ENCODE peak calls at places on chromosome 15, in five cellular contexts. One of them, this sample, is unnamed.

GRCh38 chr15:40493089-40493840 is 22.5 kb downstream of the CHST14 start:
- DNase-seq in astrocyte: peak; percentile 49
- DNase-seq in brain microvascular endothelial cell: no peak
- DNase-seq in heart right ventricle: no peak
- DNase-seq in stomach: no peak
- DNase-seq in this sample: peak; percentile 55

GRCh38 chr15:51382787-51383186 is 41.3 kb downstream of the GLDN start:
- DNase-seq in astrocyte: peak; percentile 20
- DNase-seq in brain microvascular endothelial cell: peak; percentile 61
- DNase-seq in heart right ventricle: no peak
- DNase-seq in stomach: no peak
- DNase-seq in this sample: peak; percentile 53

GRCh38 chr15:84714816-84715215 is 1.1 kb downstream of the SEC11A start:
- DNase-seq in astrocyte: no peak
- DNase-seq in brain microvascular endothelial cell: no peak
- DNase-seq in heart right ventricle: no peak
- DNase-seq in stomach: no peak
- DNase-seq in this sample: no peak

GRCh38 chr15:49155834-49156627 is 632 bp upstream of the COPS2 start:
- DNase-seq in astrocyte: peak; percentile 32
- DNase-seq in brain microvascular endothelial cell: peak; percentile 42
- DNase-seq in heart right ventricle: no peak
- DNase-seq in stomach: no peak
- DNase-seq in this sample: peak; percentile 21

GRCh38 chr15:34782901-34783300 is 12.4 kb downstream of the ACTC1 start:
- DNase-seq in astrocyte: no peak
- DNase-seq in brain microvascular endothelial cell: no peak
- DNase-seq in heart right ventricle: no peak
- DNase-seq in stomach: no peak
- DNase-seq in this sample: peak; percentile 36

GRCh38 chr15:31049682-31050606 is 51.6 kb downstream of the TRPM1 start:
- DNase-seq in astrocyte: no peak
- DNase-seq in brain microvascular endothelial cell: no peak
- DNase-seq in heart right ventricle: no peak
- DNase-seq in stomach: no peak
- DNase-seq in this sample: no peak

GRCh38 chr15:35519536-35520149 is 26.3 kb downstream of the DPH6 start:
- DNase-seq in astrocyte: peak; percentile 33
- DNase-seq in brain microvascular endothelial cell: peak; percentile 31
- DNase-seq in heart right ventricle: peak; percentile 13
- DNase-seq in stomach: no peak
- DNase-seq in this sample: peak; percentile 5

GRCh38 chr15:85828026-85828597 is 33.4 kb upstream of the KLHL25 start:
- DNase-seq in astrocyte: no peak
- DNase-seq in brain microvascular endothelial cell: no peak
- DNase-seq in heart right ventricle: no peak
- DNase-seq in stomach: no peak
- DNase-seq in this sample: no peak

GRCh38 chr15:36831125-36831914 is 251.9 kb downstream of the CDIN1 start:
- DNase-seq in astrocyte: peak; percentile 71
- DNase-seq in brain microvascular endothelial cell: peak; percentile 88
- DNase-seq in heart right ventricle: no peak
- DNase-seq in stomach: no peak
- DNase-seq in this sample: peak; percentile 9

GRCh38 chr15:77040673-77041072 is 30.2 kb downstream of the TSPAN3 start:
- DNase-seq in astrocyte: peak; percentile 39
- DNase-seq in brain microvascular endothelial cell: peak; percentile 55
- DNase-seq in heart right ventricle: no peak
- DNase-seq in stomach: no peak
- DNase-seq in this sample: no peak

GRCh38 chr15:41115652-41116115 is 396 bp downstream of the INO80 start:
- DNase-seq in astrocyte: peak; percentile 29
- DNase-seq in brain microvascular endothelial cell: no peak
- DNase-seq in heart right ventricle: peak; percentile 59
- DNase-seq in stomach: peak; percentile 55
- DNase-seq in this sample: peak; percentile 64

GRCh38 chr15:56099311-56099710 is 105.9 kb upstream of the NEDD4 start:
- DNase-seq in astrocyte: no peak
- DNase-seq in brain microvascular endothelial cell: no peak
- DNase-seq in heart right ventricle: no peak
- DNase-seq in stomach: no peak
- DNase-seq in this sample: no peak

GRCh38 chr15:37058316-37058985 is 41.9 kb downstream of the MEIS2 start:
- DNase-seq in astrocyte: peak; percentile 37
- DNase-seq in brain microvascular endothelial cell: peak; percentile 52
- DNase-seq in heart right ventricle: no peak
- DNase-seq in stomach: no peak
- DNase-seq in this sample: no peak

GRCh38 chr15:38758001-38758400 is 193.4 kb upstream of the RASGRP1 start:
- DNase-seq in astrocyte: peak; percentile 73
- DNase-seq in brain microvascular endothelial cell: peak; percentile 70
- DNase-seq in heart right ventricle: no peak
- DNase-seq in stomach: no peak
- DNase-seq in this sample: no peak

GRCh38 chr15:74656935-74657535 is 38.8 kb downstream of the EDC3 start:
- DNase-seq in astrocyte: no peak
- DNase-seq in brain microvascular endothelial cell: no peak
- DNase-seq in heart right ventricle: no peak
- DNase-seq in stomach: no peak
- DNase-seq in this sample: no peak

GRCh38 chr15:68620721-68621528 is 42.1 kb downstream of the CORO2B start:
- DNase-seq in astrocyte: peak; percentile 96
- DNase-seq in brain microvascular endothelial cell: peak; percentile 96
- DNase-seq in heart right ventricle: peak; percentile 82
- DNase-seq in stomach: peak; percentile 64
- DNase-seq in this sample: no peak

GRCh38 chr15:74384566-74385441 is 17.4 kb upstream of the CYP11A1 start:
- DNase-seq in astrocyte: peak; percentile 74
- DNase-seq in brain microvascular endothelial cell: no peak
- DNase-seq in heart right ventricle: no peak
- DNase-seq in stomach: peak; percentile 46
- DNase-seq in this sample: peak; percentile 84

GRCh38 chr15:31306036-31306425 is 20.6 kb upstream of the KLF13 start:
- DNase-seq in astrocyte: no peak
- DNase-seq in brain microvascular endothelial cell: no peak
- DNase-seq in heart right ventricle: peak; percentile 2
- DNase-seq in stomach: no peak
- DNase-seq in this sample: no peak

GRCh38 chr15:95559875-95560394 is 770.6 kb upstream of the NR2F2 start:
- DNase-seq in astrocyte: peak; percentile 94
- DNase-seq in brain microvascular endothelial cell: peak; percentile 98
- DNase-seq in heart right ventricle: no peak
- DNase-seq in stomach: no peak
- DNase-seq in this sample: peak; percentile 70

GRCh38 chr15:26891448-26891881 is 24.6 kb downstream of the GABRA5 start:
- DNase-seq in astrocyte: peak; percentile 61
- DNase-seq in brain microvascular endothelial cell: peak; percentile 49
- DNase-seq in heart right ventricle: peak; percentile 50
- DNase-seq in stomach: peak; percentile 60
- DNase-seq in this sample: peak; percentile 36

GRCh38 chr15:87348746-87349145 is 907.8 kb downstream of the NTRK3 start:
- DNase-seq in astrocyte: peak; percentile 56
- DNase-seq in brain microvascular endothelial cell: peak; percentile 49
- DNase-seq in heart right ventricle: no peak
- DNase-seq in stomach: no peak
- DNase-seq in this sample: no peak

GRCh38 chr15:55526559-55527036 is 18.6 kb upstream of the DNAAF4 start:
- DNase-seq in astrocyte: peak; percentile 41
- DNase-seq in brain microvascular endothelial cell: peak; percentile 40
- DNase-seq in heart right ventricle: no peak
- DNase-seq in stomach: no peak
- DNase-seq in this sample: peak; percentile 28

GRCh38 chr15:67690936-67691335 is 134.4 kb upstream of the SKOR1 start:
- DNase-seq in astrocyte: peak; percentile 90
- DNase-seq in brain microvascular endothelial cell: peak; percentile 61
- DNase-seq in heart right ventricle: no peak
- DNase-seq in stomach: no peak
- DNase-seq in this sample: no peak

GRCh38 chr15:56496635-56497034 is 31.7 kb upstream of the MNS1 start:
- DNase-seq in astrocyte: peak; percentile 63
- DNase-seq in brain microvascular endothelial cell: peak; percentile 57
- DNase-seq in heart right ventricle: peak; percentile 6
- DNase-seq in stomach: no peak
- DNase-seq in this sample: peak; percentile 68

GRCh38 chr15:86540840-86541467 is 461.3 kb downstream of the AGBL1 start:
- DNase-seq in astrocyte: no peak
- DNase-seq in brain microvascular endothelial cell: no peak
- DNase-seq in heart right ventricle: no peak
- DNase-seq in stomach: no peak
- DNase-seq in this sample: no peak

GRCh38 chr15:31214864-31215489 is 111.7 kb upstream of the KLF13 start:
- DNase-seq in astrocyte: no peak
- DNase-seq in brain microvascular endothelial cell: no peak
- DNase-seq in heart right ventricle: peak; percentile 44
- DNase-seq in stomach: peak; percentile 79
- DNase-seq in this sample: peak; percentile 70

GRCh38 chr15:86624261-86625036 is 544.8 kb downstream of the AGBL1 start:
- DNase-seq in astrocyte: peak; percentile 90
- DNase-seq in brain microvascular endothelial cell: peak; percentile 86
- DNase-seq in heart right ventricle: peak; percentile 75
- DNase-seq in stomach: no peak
- DNase-seq in this sample: peak; percentile 97

GRCh38 chr15:42736178-42736792 is 643 bp downstream of the CDAN1 start:
- DNase-seq in astrocyte: no peak
- DNase-seq in brain microvascular endothelial cell: no peak
- DNase-seq in heart right ventricle: no peak
- DNase-seq in stomach: no peak
- DNase-seq in this sample: peak; percentile 42

GRCh38 chr15:80431635-80432034 is 27.5 kb downstream of the ARNT2 start:
- DNase-seq in astrocyte: no peak
- DNase-seq in brain microvascular endothelial cell: no peak
- DNase-seq in heart right ventricle: no peak
- DNase-seq in stomach: no peak
- DNase-seq in this sample: no peak

GRCh38 chr15:56176996-56177395 is 66.7 kb downstream of the RFX7 start:
- DNase-seq in astrocyte: no peak
- DNase-seq in brain microvascular endothelial cell: no peak
- DNase-seq in heart right ventricle: no peak
- DNase-seq in stomach: no peak
- DNase-seq in this sample: no peak

GRCh38 chr15:22944651-22945050 is 35.5 kb downstream of the CYFIP1 start:
- DNase-seq in astrocyte: no peak
- DNase-seq in brain microvascular endothelial cell: no peak
- DNase-seq in heart right ventricle: no peak
- DNase-seq in stomach: no peak
- DNase-seq in this sample: peak; percentile 68

GRCh38 chr15:64466408-64467116 is 6.2 kb downstream of the ZNF609 start:
- DNase-seq in astrocyte: no peak
- DNase-seq in brain microvascular endothelial cell: no peak
- DNase-seq in heart right ventricle: no peak
- DNase-seq in stomach: no peak
- DNase-seq in this sample: no peak

GRCh38 chr15:83285284-83285978 is 967 bp upstream of the BNC1 start:
- DNase-seq in astrocyte: no peak
- DNase-seq in brain microvascular endothelial cell: no peak
- DNase-seq in heart right ventricle: no peak
- DNase-seq in stomach: no peak
- DNase-seq in this sample: no peak

GRCh38 chr15:39744334-39745103 is 38.1 kb downstream of the FSIP1 start:
- DNase-seq in astrocyte: no peak
- DNase-seq in brain microvascular endothelial cell: no peak
- DNase-seq in heart right ventricle: no peak
- DNase-seq in stomach: no peak
- DNase-seq in this sample: no peak

GRCh38 chr15:73712107-73712506 is 27.9 kb downstream of the CD276 start:
- DNase-seq in astrocyte: no peak
- DNase-seq in brain microvascular endothelial cell: no peak
- DNase-seq in heart right ventricle: no peak
- DNase-seq in stomach: no peak
- DNase-seq in this sample: no peak

DNA sequence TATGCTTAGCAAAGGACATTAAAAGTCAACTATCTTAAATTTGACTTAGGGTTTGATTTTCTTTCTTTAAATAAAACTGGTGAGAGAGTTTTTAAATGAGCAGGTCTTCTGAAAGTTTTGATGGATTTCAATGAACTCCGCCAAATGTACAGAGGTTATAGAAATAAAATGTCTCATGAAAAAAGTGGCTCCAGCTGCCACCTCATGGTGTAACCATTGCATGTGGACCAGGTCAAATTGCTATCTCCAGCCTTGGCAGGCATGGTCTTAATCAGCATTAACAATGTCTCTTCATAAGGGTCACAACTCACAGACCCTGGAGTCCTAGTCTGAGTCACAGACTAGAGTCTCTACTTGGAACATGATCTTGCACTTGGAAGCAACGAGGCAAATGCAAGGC is 182.3 kb downstream of the ADAMTS17 start:
- DNase-seq in astrocyte: peak; percentile 29
- DNase-seq in brain microvascular endothelial cell: no peak
- DNase-seq in heart right ventricle: no peak
- DNase-seq in stomach: no peak
- DNase-seq in this sample: no peak
- TF ChIP-seq CTCF in astrocyte: no peak
- TF ChIP-seq CTCF in brain microvascular endothelial cell: no peak
- TF ChIP-seq CTCF in heart right ventricle: peak; percentile 15
- TF ChIP-seq CTCF in stomach: no peak
- TF ChIP-seq CTCF in this sample: no peak

GRCh38 chr15:59174161-59174845 is 32.3 kb upstream of the LDHAL6B start:
- DNase-seq in astrocyte: no peak
- DNase-seq in brain microvascular endothelial cell: peak; percentile 36
- DNase-seq in heart right ventricle: no peak
- DNase-seq in stomach: no peak
- DNase-seq in this sample: no peak

GRCh38 chr15:59174846-59175831 is 31.5 kb upstream of the LDHAL6B start:
- DNase-seq in astrocyte: peak; percentile 77
- DNase-seq in brain microvascular endothelial cell: peak; percentile 80
- DNase-seq in heart right ventricle: peak; percentile 44
- DNase-seq in stomach: peak; percentile 37
- DNase-seq in this sample: no peak

GRCh38 chr15:59176653-59177444 is 29.8 kb upstream of the LDHAL6B start:
- DNase-seq in astrocyte: no peak
- DNase-seq in brain microvascular endothelial cell: no peak
- DNase-seq in heart right ventricle: no peak
- DNase-seq in stomach: no peak
- DNase-seq in this sample: no peak

GRCh38 chr15:59178151-59178705 is 28.4 kb upstream of the LDHAL6B start:
- DNase-seq in astrocyte: no peak
- DNase-seq in brain microvascular endothelial cell: no peak
- DNase-seq in heart right ventricle: no peak
- DNase-seq in stomach: no peak
- DNase-seq in this sample: no peak

GRCh38 chr15:59177445-59177728 is 29.3 kb upstream of the LDHAL6B start:
- DNase-seq in astrocyte: no peak
- DNase-seq in brain microvascular endothelial cell: no peak
- DNase-seq in heart right ventricle: no peak
- DNase-seq in stomach: no peak
- DNase-seq in this sample: no peak
- H3K27ac ChIP-seq in astrocyte: no peak overlapping the region
- H3K27ac ChIP-seq in brain microvascular endothelial cell: no peak overlapping the region
- H3K27ac ChIP-seq in heart right ventricle: no peak overlapping the region
- H3K27ac ChIP-seq in stomach: peak overlapping the region; percentile 54
- H3K27ac ChIP-seq in this sample: no peak overlapping the region

GRCh38 chr15:99703603-99704443 is 29.4 kb downstream of the LYSMD4 start:
- DNase-seq in astrocyte: peak; percentile 87
- DNase-seq in brain microvascular endothelial cell: peak; percentile 89
- DNase-seq in heart right ventricle: peak; percentile 52
- DNase-seq in stomach: no peak
- DNase-seq in this sample: peak; percentile 81
- TF ChIP-seq CTCF in astrocyte: peak; percentile 77
- TF ChIP-seq CTCF in brain microvascular endothelial cell: peak; percentile 65
- TF ChIP-seq CTCF in heart right ventricle: peak; percentile 58
- TF ChIP-seq CTCF in stomach: peak; percentile 62
- TF ChIP-seq CTCF in this sample: peak; percentile 65

GRCh38 chr15:66100761-66101160 is 152.8 kb downstream of the MEGF11 start:
- DNase-seq in astrocyte: no peak
- DNase-seq in brain microvascular endothelial cell: no peak
- DNase-seq in heart right ventricle: no peak
- DNase-seq in stomach: no peak
- DNase-seq in this sample: no peak
- H3K27ac ChIP-seq in astrocyte: no peak overlapping the region
- H3K27ac ChIP-seq in brain microvascular endothelial cell: no peak overlapping the region
- H3K27ac ChIP-seq in heart right ventricle: no peak overlapping the region
- H3K27ac ChIP-seq in stomach: no peak overlapping the region
- H3K27ac ChIP-seq in this sample: no peak overlapping the region

This sample was measured in RWPE1.